ENCODE peak calls at places on chromosomes 2 and 18, in four cellular contexts. One of them, this sample, is unnamed.

GRCh38 chr18:75429975-75430374 is 2.5 kb upstream of the SMIM21 start:
- DNase-seq in iris pigment epithelial cell: no peak
- DNase-seq in GM04504: no peak
- DNase-seq in NCI-H1105: no peak
- DNase-seq in this sample: no peak

GRCh38 chr2:39547811-39548719 is 111.0 kb upstream of the MAP4K3 start:
- DNase-seq in iris pigment epithelial cell: peak; percentile 94
- DNase-seq in GM04504: no peak
- DNase-seq in NCI-H1105: no peak
- DNase-seq in this sample: no peak

GRCh38 chr18:3494569-3494968 is 44.6 kb downstream of the TGIF1 start:
- DNase-seq in iris pigment epithelial cell: no peak
- DNase-seq in GM04504: no peak
- DNase-seq in NCI-H1105: no peak
- DNase-seq in this sample: no peak

GRCh38 chr2:111626862-111627163 is 257.2 kb downstream of the ANAPC1 start:
- DNase-seq in iris pigment epithelial cell: no peak
- DNase-seq in GM04504: no peak
- DNase-seq in NCI-H1105: no peak
- DNase-seq in this sample: no peak

GRCh38 chr2:225691711-225692110 is 292.2 kb downstream of the NYAP2 start:
- DNase-seq in iris pigment epithelial cell: no peak
- DNase-seq in GM04504: no peak
- DNase-seq in NCI-H1105: no peak
- DNase-seq in this sample: no peak

GRCh38 chr2:50850290-50850969 is 181.5 kb downstream of the NRXN1 start:
- DNase-seq in iris pigment epithelial cell: no peak
- DNase-seq in GM04504: no peak
- DNase-seq in NCI-H1105: no peak
- DNase-seq in this sample: no peak

GRCh38 chr2:204538179-204539009 is 6.9 kb upstream of the PARD3B start:
- DNase-seq in iris pigment epithelial cell: peak; percentile 68
- DNase-seq in GM04504: peak; percentile 32
- DNase-seq in NCI-H1105: peak; percentile 5
- DNase-seq in this sample: no peak

GRCh38 chr2:34305587-34305986 is 706.5 kb upstream of the FAM98A start:
- DNase-seq in iris pigment epithelial cell: no peak
- DNase-seq in GM04504: no peak
- DNase-seq in NCI-H1105: no peak
- DNase-seq in this sample: no peak

GRCh38 chr2:18412980-18413793 is 147.3 kb downstream of the RDH14 start:
- DNase-seq in iris pigment epithelial cell: peak; percentile 40
- DNase-seq in GM04504: no peak
- DNase-seq in NCI-H1105: no peak
- DNase-seq in this sample: no peak

GRCh38 chr2:20516646-20517341 is 69.9 kb downstream of the RHOB start:
- DNase-seq in iris pigment epithelial cell: peak; percentile 36
- DNase-seq in GM04504: no peak
- DNase-seq in NCI-H1105: no peak
- DNase-seq in this sample: no peak

GRCh38 chr2:30721668-30722647 is 85.3 kb downstream of the CAPN13 start:
- DNase-seq in iris pigment epithelial cell: no peak
- DNase-seq in GM04504: no peak
- DNase-seq in NCI-H1105: no peak
- DNase-seq in this sample: peak; percentile 35

GRCh38 chr2:15359716-15360531 is 201.2 kb downstream of the NBAS start:
- DNase-seq in iris pigment epithelial cell: peak; percentile 94
- DNase-seq in GM04504: peak; percentile 46
- DNase-seq in NCI-H1105: no peak
- DNase-seq in this sample: no peak

GRCh38 chr2:26732446-26732845 is 31.6 kb upstream of the SLC35F6 start:
- DNase-seq in iris pigment epithelial cell: no peak
- DNase-seq in GM04504: no peak
- DNase-seq in NCI-H1105: no peak
- DNase-seq in this sample: no peak

GRCh38 chr18:67475673-67476072 is 40.8 kb downstream of the DSEL start:
- DNase-seq in iris pigment epithelial cell: peak; percentile 75
- DNase-seq in GM04504: no peak
- DNase-seq in NCI-H1105: no peak
- DNase-seq in this sample: no peak

GRCh38 chr2:70959271-70959761 is 19.1 kb upstream of the ANKRD53 start:
- DNase-seq in iris pigment epithelial cell: no peak
- DNase-seq in GM04504: no peak
- DNase-seq in NCI-H1105: no peak
- DNase-seq in this sample: no peak

GRCh38 chr2:82795446-82795845 is 1663.6 kb downstream of the SUCLG1 start:
- DNase-seq in iris pigment epithelial cell: peak; percentile 92
- DNase-seq in GM04504: peak; percentile 47
- DNase-seq in NCI-H1105: no peak
- DNase-seq in this sample: no peak

GRCh38 chr2:133489641-133490411 is 78.4 kb downstream of the NCKAP5 start:
- DNase-seq in iris pigment epithelial cell: peak; percentile 59
- DNase-seq in GM04504: peak; percentile 24
- DNase-seq in NCI-H1105: no peak
- DNase-seq in this sample: no peak

GRCh38 chr2:40955042-40955441 is 503.2 kb upstream of the SLC8A1 start:
- DNase-seq in iris pigment epithelial cell: no peak
- DNase-seq in GM04504: no peak
- DNase-seq in NCI-H1105: no peak
- DNase-seq in this sample: no peak

GRCh38 chr2:133602538-133602937 is 34.3 kb upstream of the NCKAP5 start:
- DNase-seq in iris pigment epithelial cell: no peak
- DNase-seq in GM04504: no peak
- DNase-seq in NCI-H1105: no peak
- DNase-seq in this sample: no peak

GRCh38 chr2:207121784-207122183 is 44.0 kb downstream of the KLF7 start:
- DNase-seq in iris pigment epithelial cell: peak; percentile 83
- DNase-seq in GM04504: peak; percentile 50
- DNase-seq in NCI-H1105: no peak
- DNase-seq in this sample: no peak

GRCh38 chr2:44753552-44754285 is 187.8 kb upstream of the SIX3 start:
- DNase-seq in iris pigment epithelial cell: no peak
- DNase-seq in GM04504: peak; percentile 25
- DNase-seq in NCI-H1105: no peak
- DNase-seq in this sample: no peak

GRCh38 chr2:234304945-234305344 is 191.9 kb downstream of the ARL4C start:
- DNase-seq in iris pigment epithelial cell: peak; percentile 49
- DNase-seq in GM04504: no peak
- DNase-seq in NCI-H1105: no peak
- DNase-seq in this sample: no peak

GRCh38 chr18:48583568-48583967 is 44.7 kb downstream of the CTIF start:
- DNase-seq in iris pigment epithelial cell: no peak
- DNase-seq in GM04504: no peak
- DNase-seq in NCI-H1105: no peak
- DNase-seq in this sample: no peak